ENCODE peak calls at places on chromosomes 6 and 20, in five cellular contexts. Y is CD8-positive, alpha-beta memory T cell; R is Panc1; S is heart right ventricle; K is brain microvascular endothelial cell. M is an unnamed sample. For H3K27me3, the result is how much of the 10 kb centered on the place peaks cover.

GRCh38 chr6:4280721-4281120 is 145.3 kb upstream of the ECI2 start:
- DNase-seq in K (peak), S (no peak), Y (no peak), R (no peak), M (peak)

GRCh38 chr6:118860363-118860762 is 33.6 kb upstream of the ASF1A start:
- DNase-seq in Y (no peak), K (no peak), S (no peak), R (no peak), M (no peak)

GRCh38 chr6:26363882-26364825 is 844 bp upstream of the BTN3A2 start:
- DNase-seq in Y (peak), R (no peak), S (no peak), K (peak), M (no peak)

GRCh38 chr6:88565409-88565811 is 398.0 kb downstream of the RNGTT start:
- DNase-seq in Y (no peak), S (no peak), R (no peak), K (no peak), M (no peak)

GRCh38 chr20:12976720-12977633 is 31.8 kb upstream of the SPTLC3 start:
- DNase-seq in Y (no peak), S (no peak), K (no peak), R (no peak), M (no peak)

GRCh38 chr20:13703265-13703664 is 64.5 kb upstream of the TASP1 start:
- DNase-seq in K (no peak), S (no peak), R (no peak), Y (no peak), M (no peak)

GRCh38 chr6:169669889-169670288 is 31.9 kb downstream of the WDR27 start:
- DNase-seq in S (no peak), Y (no peak), K (peak), R (no peak), M (no peak)

GRCh38 chr6:167045828-167046580 is 46.8 kb downstream of the CEP43 start:
- DNase-seq in S (no peak), K (no peak), Y (no peak), R (no peak), M (no peak)

GRCh38 chr6:16239798-16240123 is 1.4 kb downstream of the GMPR start:
- DNase-seq in Y (no peak), R (no peak), K (no peak), S (no peak), M (no peak)

GRCh38 chr6:161163466-161164181 is 110.2 kb downstream of the AGPAT4 start:
- DNase-seq in Y (no peak), R (no peak), K (no peak), S (no peak), M (no peak)

GRCh38 chr20:6698056-6698455 is 69.4 kb upstream of the BMP2 start:
- DNase-seq in K (no peak), S (no peak), Y (no peak), R (no peak), M (no peak)

GRCh38 chr6:116139917-116140316 is 14.0 kb upstream of the COL10A1 start:
- DNase-seq in S (no peak), R (no peak), K (no peak), Y (no peak), M (no peak)

GRCh38 chr6:158072083-158072721 is 90.5 kb downstream of the SYNJ2 start:
- DNase-seq in K (peak), S (peak), R (no peak), Y (peak), M (peak)

GRCh38 chr20:59242714-59243626 is 57.4 kb upstream of the EDN3 start:
- DNase-seq in S (no peak), K (no peak), Y (no peak), R (no peak), M (no peak)

GRCh38 chr6:33880746-33881145 is 76.9 kb upstream of the MLN start:
- DNase-seq in R (no peak), S (no peak), K (no peak), Y (no peak), M (no peak)

GRCh38 chr6:33877982-33878381 is 74.2 kb upstream of the MLN start:
- DNase-seq in Y (no peak), K (no peak), S (no peak), R (no peak), M (no peak)

GRCh38 chr6:33882154-33882553 is 78.4 kb upstream of the MLN start:
- DNase-seq in Y (no peak), K (no peak), R (no peak), S (peak), M (no peak)

GRCh38 chr6:33878541-33878940 is 74.7 kb upstream of the MLN start:
- DNase-seq in S (no peak), Y (no peak), R (no peak), K (no peak), M (no peak)

DNA sequence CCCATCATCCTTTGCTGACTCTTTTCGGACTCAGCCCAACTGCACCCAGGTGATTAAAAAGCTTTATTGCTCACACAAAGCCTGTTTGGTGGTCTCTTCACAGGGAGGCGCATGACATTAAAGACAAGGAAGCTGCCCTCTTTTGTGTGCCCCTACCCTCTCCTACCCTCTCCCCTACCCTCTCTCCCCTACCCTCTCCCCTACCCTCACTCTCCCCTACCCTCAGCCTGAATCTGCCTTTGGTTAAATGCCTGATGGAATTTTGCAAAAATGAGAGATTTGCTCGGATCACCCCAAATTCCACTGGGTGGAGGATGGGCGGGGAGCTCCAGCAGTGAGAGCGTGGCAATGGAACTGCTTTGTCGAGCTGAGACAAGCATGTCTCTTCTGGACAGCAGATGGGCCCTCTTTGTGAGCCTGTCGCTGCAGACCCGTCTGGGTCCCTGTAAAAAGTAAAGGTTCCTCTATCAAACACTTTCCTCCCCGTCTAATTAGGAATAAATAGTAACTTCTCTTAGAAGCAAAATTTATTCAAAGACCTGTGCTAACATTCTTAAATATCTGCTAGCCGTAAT is 76.4 kb upstream of the MLN start:
- DNase-seq in S (no peak), Y (no peak), R (no peak), K (no peak), M (no peak)
- H3K27me3 ChIP-seq in S (under half), Y (under half), R (under half), K (under half), M (under half)

DNA sequence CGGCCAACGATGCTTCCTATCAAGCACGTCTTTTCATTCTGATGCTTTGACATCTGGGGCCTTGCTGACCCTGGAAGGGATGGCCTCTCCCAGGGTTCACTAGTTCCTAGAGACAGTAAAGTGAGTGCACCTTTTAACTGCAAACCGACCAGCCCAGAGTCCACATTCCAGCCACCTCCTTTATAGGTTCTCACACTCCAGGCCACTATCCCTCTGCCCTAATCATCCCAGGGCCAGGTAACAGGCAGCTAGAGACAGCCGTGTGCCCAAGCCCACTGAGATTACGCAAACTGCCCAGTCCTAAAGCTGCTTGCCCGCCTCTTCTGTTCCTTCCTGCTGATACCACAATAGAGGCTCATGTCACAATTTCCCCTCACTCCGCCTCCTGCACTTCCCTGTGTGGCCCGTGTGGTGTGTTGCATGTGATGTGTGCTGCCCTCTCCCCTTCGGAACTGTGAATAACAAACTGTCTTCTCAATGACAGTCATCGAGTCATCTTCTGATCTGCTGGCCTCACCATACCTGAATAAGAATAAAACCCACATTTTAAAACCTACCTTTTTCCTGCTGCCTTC is 123.7 kb upstream of the EXOC2 start:
- DNase-seq in S (no peak), Y (no peak), K (no peak), R (no peak), M (no peak)
- H3K27me3 ChIP-seq in S (under half), Y (under half), K (under half), R (under half), M (under half)

DNA sequence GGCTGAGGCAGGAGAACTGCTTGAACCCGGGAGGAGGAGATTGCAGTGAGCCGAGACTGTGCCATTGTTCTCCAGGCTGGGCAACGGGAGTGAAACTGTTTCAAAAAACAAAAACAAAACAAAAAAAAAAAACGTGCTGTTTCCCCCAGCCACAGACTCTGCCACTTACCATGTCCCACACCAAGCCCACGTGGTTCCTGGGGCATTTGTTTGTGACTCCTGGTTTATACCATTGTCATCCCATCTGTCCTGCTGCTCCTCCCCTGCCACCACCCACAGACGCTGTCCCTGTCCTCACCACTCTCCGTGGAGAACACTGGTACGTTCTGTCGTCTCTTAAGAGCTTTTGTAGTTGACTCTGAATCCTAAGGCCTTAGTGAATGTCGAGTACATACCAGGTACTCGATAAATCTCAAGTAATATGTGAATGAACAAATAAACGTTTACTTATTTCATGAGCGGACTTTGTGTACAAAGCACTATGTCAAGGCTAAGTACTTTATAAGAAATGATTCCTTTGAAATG is 48.0 kb upstream of the KIF13A start:
- DNase-seq in S (no peak), K (no peak), R (no peak), Y (no peak), M (no peak)
- H3K27me3 ChIP-seq in S (under half), K (under half), R (under half), Y (under half), M (under half)

DNA sequence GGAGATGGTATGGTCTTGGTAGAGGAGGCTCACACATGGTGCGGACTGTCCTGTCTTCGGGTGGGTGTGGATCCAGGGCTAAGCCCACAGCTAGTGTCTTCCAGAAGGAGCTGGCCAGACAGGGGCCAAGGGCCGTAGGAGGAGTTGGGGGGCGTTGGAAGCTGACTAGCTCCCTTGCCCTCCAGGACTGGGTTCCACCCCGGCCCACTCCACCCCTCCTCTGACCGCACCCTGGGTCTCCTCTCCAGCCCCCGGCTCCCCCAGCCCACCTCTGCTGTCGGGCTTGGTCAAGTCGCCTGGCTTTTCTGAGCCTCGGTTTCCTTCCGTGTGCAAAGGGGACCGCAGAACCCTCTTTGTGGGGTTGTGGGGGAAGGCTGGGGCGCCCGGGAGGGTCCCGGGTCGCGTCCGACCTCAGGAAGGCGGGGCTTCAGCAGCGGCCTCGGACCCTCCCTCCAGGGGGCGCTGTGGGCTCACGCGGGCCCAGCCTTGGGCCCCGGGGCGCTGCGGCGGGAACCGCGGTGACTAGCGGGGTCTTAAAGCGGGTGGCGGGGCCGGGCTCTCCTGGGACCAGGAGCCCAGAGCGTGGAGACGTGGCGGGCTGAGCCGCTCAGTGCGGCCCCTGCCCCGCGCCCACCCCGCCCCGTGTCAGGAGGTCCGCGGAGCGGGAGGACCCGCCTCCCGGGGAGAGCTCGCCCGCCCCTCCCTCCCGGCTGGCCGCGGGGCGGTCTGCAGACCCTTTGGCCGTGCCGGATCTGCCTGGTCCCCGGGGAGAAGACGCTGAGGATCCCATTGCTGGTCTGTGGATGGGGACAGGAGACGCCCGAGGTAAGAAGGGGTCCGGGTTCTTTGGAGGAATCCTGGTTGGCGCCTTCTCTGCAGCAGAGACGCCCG is 5.4 kb downstream of the NPBWR2 start:
- DNase-seq in K (no peak), S (peak), Y (peak), R (no peak), M (no peak)
- H3K27me3 ChIP-seq in K (under half), S (under half), Y (under half), R (under half), M (under half)

GRCh38 chr6:13336553-13336952 is 8.2 kb upstream of the TBC1D7 start:
- DNase-seq in S (peak), Y (peak), R (peak), K (peak), M (peak)

GRCh38 chr6:13334953-13335352 is 6.6 kb upstream of the TBC1D7 start:
- DNase-seq in R (no peak), K (no peak), Y (no peak), S (no peak), M (no peak)

GRCh38 chr6:13338038-13338437 is 9.7 kb upstream of the TBC1D7 start:
- DNase-seq in S (no peak), Y (no peak), K (no peak), R (no peak), M (no peak)

GRCh38 chr6:13342414-13343019 is 14.2 kb upstream of the TBC1D7 start:
- DNase-seq in K (no peak), Y (no peak), S (no peak), R (no peak), M (no peak)

GRCh38 chr6:13339863-13340635 is 11.7 kb upstream of the TBC1D7 start:
- DNase-seq in K (no peak), R (no peak), S (no peak), Y (no peak), M (no peak)
- H3K27me3 ChIP-seq in K (under half), R (under half), S (under half), Y (under half), M (under half)

GRCh38 chr6:109449789-109450673 is 5.5 kb downstream of the MICAL1 start:
- DNase-seq in R (no peak), K (no peak), Y (peak), S (no peak), M (no peak)
- H3K27me3 ChIP-seq in R (under half), K (under half), Y (under half), S (under half), M (under half)

M was measured in AG04450.